ENCODE peak calls at places on chromosomes 7 and 10, in seven cellular contexts. U, A, I, H, B, O and X are unnamed samples.

GRCh38 chr10:17229016-17229716 is 1.1 kb downstream of the VIM start:
- DNase-seq in U (peak), A (no peak), I (peak), H (peak), B (no peak), O (peak), X (peak)

GRCh38 chr10:35000936-35001335 is 89.2 kb downstream of the CUL2 start:
- DNase-seq in U (peak), A (no peak), I (peak), H (no peak), B (no peak), O (no peak), X (no peak)

GRCh38 chr7:47787249-47788069 is 160.8 kb downstream of the PKD1L1 start:
- DNase-seq in U (peak), A (no peak), I (no peak), H (no peak), B (no peak), O (no peak), X (no peak)

GRCh38 chr10:8323443-8324054 is 269.1 kb downstream of the GATA3 start:
- DNase-seq in U (no peak), A (no peak), I (no peak), H (no peak), B (no peak), O (no peak), X (no peak)

GRCh38 chr10:34824870-34825269 is 9.8 kb upstream of the PARD3 start:
- DNase-seq in U (no peak), A (no peak), I (no peak), H (no peak), B (no peak), O (no peak), X (no peak)

GRCh38 chr7:155333346-155334234 is 35.9 kb downstream of the INSIG1 start:
- DNase-seq in U (no peak), A (no peak), I (no peak), H (no peak), B (no peak), O (no peak), X (no peak)

GRCh38 chr7:23941551-23941950 is 231.5 kb downstream of the STK31 start:
- DNase-seq in U (no peak), A (no peak), I (no peak), H (no peak), B (no peak), O (no peak), X (no peak)

GRCh38 chr10:986881-987634 is 1.2 kb upstream of the GTPBP4 start:
- DNase-seq in U (peak), A (no peak), I (peak), H (no peak), B (no peak), O (no peak), X (peak)

GRCh38 chr7:122350701-122351100 is 46.2 kb upstream of the FEZF1 start:
- DNase-seq in U (no peak), A (no peak), I (no peak), H (no peak), B (no peak), O (no peak), X (no peak)

GRCh38 chr7:119896386-119896785 is 376.6 kb upstream of the KCND2 start:
- DNase-seq in U (no peak), A (no peak), I (no peak), H (no peak), B (no peak), O (no peak), X (no peak)

GRCh38 chr10:119737827-119738226 is 12.0 kb downstream of the INPP5F start:
- DNase-seq in U (peak), A (no peak), I (peak), H (no peak), B (no peak), O (no peak), X (peak)

GRCh38 chr10:62033108-62033507 is 131.6 kb downstream of the ARID5B start:
- DNase-seq in U (no peak), A (no peak), I (no peak), H (no peak), B (no peak), O (no peak), X (no peak)

GRCh38 chr7:43700059-43700501 is 29.2 kb downstream of the COA1 start:
- DNase-seq in U (peak), A (peak), I (peak), H (no peak), B (no peak), O (no peak), X (peak)

GRCh38 chr10:86353506-86354485 is 12.8 kb downstream of the GRID1 start:
- DNase-seq in U (no peak), A (no peak), I (no peak), H (no peak), B (no peak), O (no peak), X (no peak)

GRCh38 chr10:66852811-66853210 is 73.0 kb upstream of the LRRTM3 start:
- DNase-seq in U (no peak), A (no peak), I (no peak), H (no peak), B (no peak), O (no peak), X (no peak)

GRCh38 chr10:127450644-127451043 is 98.5 kb upstream of the NPS start:
- DNase-seq in U (no peak), A (no peak), I (no peak), H (no peak), B (no peak), O (no peak), X (no peak)

GRCh38 chr7:37942934-37943610 is 22.6 kb downstream of the EPDR1 start:
- DNase-seq in U (peak), A (no peak), I (no peak), H (no peak), B (no peak), O (no peak), X (no peak)

GRCh38 chr7:38673795-38674194 is 42.6 kb upstream of the AMPH start:
- DNase-seq in U (peak), A (no peak), I (peak), H (no peak), B (no peak), O (no peak), X (peak)

GRCh38 chr7:22566592-22566991 is 66.6 kb upstream of the STEAP1B start:
- DNase-seq in U (no peak), A (no peak), I (no peak), H (no peak), B (no peak), O (no peak), X (no peak)

GRCh38 chr7:149856-150636 is 42.3 kb upstream of the FAM20C start:
- DNase-seq in U (no peak), A (no peak), I (peak), H (peak), B (no peak), O (no peak), X (no peak)

GRCh38 chr10:11663763-11664555 is 52.5 kb upstream of the USP6NL start:
- DNase-seq in U (no peak), A (peak), I (no peak), H (no peak), B (no peak), O (no peak), X (no peak)

GRCh38 chr7:92832623-92833023 is 3.8 kb downstream of the CDK6 start:
- DNase-seq in U (no peak), A (no peak), I (no peak), H (no peak), B (no peak), O (no peak), X (no peak)

GRCh38 chr10:79927111-79927828 is 21.6 kb downstream of the SFTPD start:
- DNase-seq in U (no peak), A (no peak), I (no peak), H (no peak), B (no peak), O (no peak), X (no peak)

GRCh38 chr7:83684928-83685327 is 36.0 kb upstream of the SEMA3E start:
- DNase-seq in U (no peak), A (no peak), I (no peak), H (no peak), B (no peak), O (no peak), X (no peak)

GRCh38 chr7:151680810-151681209 is 161.1 kb upstream of the RHEB start:
- DNase-seq in U (peak), A (no peak), I (peak), H (no peak), B (no peak), O (no peak), X (peak)

GRCh38 chr10:69237528-69238159 is 17.5 kb downstream of the HKDC1 start:
- DNase-seq in U (peak), A (peak), I (peak), H (peak), B (peak), O (peak), X (peak)

GRCh38 chr7:132654150-132654549 is 77.9 kb upstream of the PLXNA4 start:
- DNase-seq in U (peak), A (peak), I (no peak), H (no peak), B (no peak), O (no peak), X (peak)

GRCh38 chr10:44470779-44471178 is 85.9 kb upstream of the CXCL12 start:
- DNase-seq in U (no peak), A (no peak), I (no peak), H (no peak), B (no peak), O (no peak), X (no peak)

GRCh38 chr7:117061751-117062150 is 108.5 kb downstream of the ST7 start:
- DNase-seq in U (peak), A (no peak), I (peak), H (no peak), B (no peak), O (no peak), X (peak)

GRCh38 chr10:114623661-114624294 is 34.3 kb downstream of the ABLIM1 start:
- DNase-seq in U (peak), A (no peak), I (peak), H (no peak), B (no peak), O (no peak), X (peak)

GRCh38 chr7:151626422-151627115 is 106.9 kb upstream of the RHEB start:
- DNase-seq in U (peak), A (peak), I (no peak), H (no peak), B (no peak), O (no peak), X (no peak)

GRCh38 chr10:62199584-62199983 is 69.1 kb downstream of the RTKN2 start:
- DNase-seq in U (no peak), A (no peak), I (no peak), H (no peak), B (no peak), O (no peak), X (no peak)